ENCODE peak calls at places on chromosomes 5 and 9, in four cellular contexts. One of them, this sample, is unnamed.
A peak's percentile ranks its signal among the peaks of the same experiment; 100 is the strongest.

GRCh38 chr9:80492221-80492620 is 920.5 kb downstream of the TLE4 start:
- DNase-seq in fibroblast of pulmonary artery: peak; percentile 9
- DNase-seq in PC-3: peak; percentile 16
- DNase-seq in GM12878: no peak
- DNase-seq in this sample: no peak

GRCh38 chr5:102139029-102139428 is 157.1 kb downstream of the SLCO4C1 start:
- DNase-seq in fibroblast of pulmonary artery: no peak
- DNase-seq in GM12878: no peak
- DNase-seq in PC-3: peak; percentile 28
- DNase-seq in this sample: no peak

GRCh38 chr5:80976985-80977384 is 16.8 kb downstream of the RASGRF2 start:
- DNase-seq in GM12878: no peak
- DNase-seq in PC-3: peak; percentile 40
- DNase-seq in fibroblast of pulmonary artery: no peak
- DNase-seq in this sample: no peak

GRCh38 chr5:113067635-113068344 is 91.2 kb downstream of the DCP2 start:
- DNase-seq in GM12878: no peak
- DNase-seq in PC-3: no peak
- DNase-seq in fibroblast of pulmonary artery: no peak
- DNase-seq in this sample: no peak

GRCh38 chr5:180790020-180790419 is 12.6 kb downstream of the MGAT1 start:
- DNase-seq in fibroblast of pulmonary artery: no peak
- DNase-seq in GM12878: no peak
- DNase-seq in PC-3: peak; percentile 23
- DNase-seq in this sample: no peak

GRCh38 chr5:148968311-148968710 is 94.6 kb downstream of the SH3TC2 start:
- DNase-seq in GM12878: no peak
- DNase-seq in fibroblast of pulmonary artery: no peak
- DNase-seq in PC-3: peak; percentile 15
- DNase-seq in this sample: no peak

GRCh38 chr5:179295778-179296149 is 49.5 kb downstream of the ADAMTS2 start:
- DNase-seq in PC-3: no peak
- DNase-seq in GM12878: no peak
- DNase-seq in fibroblast of pulmonary artery: no peak
- DNase-seq in this sample: no peak

GRCh38 chr5:58184910-58185309 is 275.0 kb downstream of the PLK2 start:
- DNase-seq in PC-3: peak; percentile 82
- DNase-seq in GM12878: no peak
- DNase-seq in fibroblast of pulmonary artery: no peak
- DNase-seq in this sample: no peak

GRCh38 chr5:122263352-122264030 is 48.5 kb upstream of the SNCAIP start:
- DNase-seq in GM12878: no peak
- DNase-seq in fibroblast of pulmonary artery: peak; percentile 35
- DNase-seq in PC-3: peak; percentile 1
- DNase-seq in this sample: no peak

GRCh38 chr5:65184780-65185179 is 296.9 kb downstream of the ADAMTS6 start:
- DNase-seq in fibroblast of pulmonary artery: no peak
- DNase-seq in GM12878: no peak
- DNase-seq in PC-3: no peak
- DNase-seq in this sample: no peak

GRCh38 chr9:125427556-125427955 is 165.9 kb downstream of the GAPVD1 start:
- DNase-seq in GM12878: no peak
- DNase-seq in fibroblast of pulmonary artery: no peak
- DNase-seq in PC-3: no peak
- DNase-seq in this sample: no peak

GRCh38 chr9:38251036-38251335 is 141.5 kb upstream of the ALDH1B1 start:
- DNase-seq in PC-3: no peak
- DNase-seq in GM12878: no peak
- DNase-seq in fibroblast of pulmonary artery: no peak
- DNase-seq in this sample: no peak

GRCh38 chr9:110744753-110745522 is 76.3 kb downstream of the MUSK start:
- DNase-seq in GM12878: no peak
- DNase-seq in fibroblast of pulmonary artery: peak; percentile 98
- DNase-seq in PC-3: peak; percentile 91
- DNase-seq in this sample: no peak

GRCh38 chr9:133975511-133975910 is 16.6 kb downstream of the VAV2 start:
- DNase-seq in fibroblast of pulmonary artery: no peak
- DNase-seq in GM12878: no peak
- DNase-seq in PC-3: no peak
- DNase-seq in this sample: no peak

GRCh38 chr9:79170643-79171042 is 401.1 kb upstream of the TLE4 start:
- DNase-seq in GM12878: no peak
- DNase-seq in fibroblast of pulmonary artery: no peak
- DNase-seq in PC-3: no peak
- DNase-seq in this sample: no peak

GRCh38 chr9:87714819-87715218 is 11.1 kb upstream of the CTSL start:
- DNase-seq in GM12878: no peak
- DNase-seq in fibroblast of pulmonary artery: peak; percentile 95
- DNase-seq in PC-3: peak; percentile 68
- DNase-seq in this sample: no peak

GRCh38 chr5:16417392-16418074 is 48.1 kb downstream of the ZNF622 start:
- DNase-seq in fibroblast of pulmonary artery: no peak
- DNase-seq in GM12878: no peak
- DNase-seq in PC-3: no peak
- DNase-seq in this sample: no peak

GRCh38 chr5:177301503-177302165 is 1.9 kb downstream of the RAB24 start:
- DNase-seq in fibroblast of pulmonary artery: no peak
- DNase-seq in GM12878: no peak
- DNase-seq in PC-3: peak; percentile 99
- DNase-seq in this sample: no peak

GRCh38 chr9:15423328-15423985 is 781 bp downstream of the SNAPC3 start:
- DNase-seq in fibroblast of pulmonary artery: peak; percentile 49
- DNase-seq in PC-3: peak; percentile 27
- DNase-seq in GM12878: no peak
- DNase-seq in this sample: no peak

GRCh38 chr9:86655147-86655546 is 292.2 kb downstream of the GAS1 start:
- DNase-seq in GM12878: no peak
- DNase-seq in PC-3: no peak
- DNase-seq in fibroblast of pulmonary artery: peak; percentile 31
- DNase-seq in this sample: no peak

GRCh38 chr9:35816708-35817107 is 1.9 kb upstream of the HINT2 start:
- DNase-seq in GM12878: no peak
- DNase-seq in PC-3: peak; percentile 6
- DNase-seq in fibroblast of pulmonary artery: no peak
- DNase-seq in this sample: no peak
- TF ChIP-seq CTCF in GM12878: no peak
- TF ChIP-seq CTCF in PC-3: no peak
- TF ChIP-seq CTCF in fibroblast of pulmonary artery: no peak
- TF ChIP-seq CTCF in this sample: no peak

DNA sequence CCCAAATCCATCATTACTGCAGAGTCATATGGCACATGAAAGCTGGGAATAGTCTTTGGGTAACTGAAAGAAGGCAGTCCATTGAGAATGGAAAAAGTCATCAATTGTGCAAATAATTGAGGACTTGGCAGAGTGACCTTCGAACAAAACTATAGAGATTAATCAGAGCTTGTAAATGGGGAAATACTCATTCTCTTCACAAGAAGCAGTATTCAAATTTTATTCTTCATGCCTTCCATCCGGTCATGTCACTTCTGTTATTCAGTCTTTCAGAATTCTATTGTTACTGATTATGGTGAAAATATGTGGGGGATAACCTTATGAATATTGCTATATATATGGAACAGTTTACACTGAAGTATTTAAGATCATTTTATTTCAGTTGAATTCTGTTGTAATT is 8.1 kb downstream of the RGMB start:
- DNase-seq in PC-3: no peak
- DNase-seq in GM12878: no peak
- DNase-seq in fibroblast of pulmonary artery: no peak
- DNase-seq in this sample: no peak
- H3K4me3 ChIP-seq in PC-3: no peak overlapping the region
- H3K4me3 ChIP-seq in GM12878: no peak overlapping the region
- H3K4me3 ChIP-seq in fibroblast of pulmonary artery: no peak overlapping the region
- H3K4me3 ChIP-seq in this sample: no peak overlapping the region

GRCh38 chr9:89602978-89603628 is 1.7 kb upstream of the GADD45G start:
- DNase-seq in PC-3: peak; percentile 79
- DNase-seq in fibroblast of pulmonary artery: peak; percentile 84
- DNase-seq in GM12878: peak; percentile 32
- DNase-seq in this sample: peak; percentile 75
- TF ChIP-seq CTCF in PC-3: peak; percentile 82
- TF ChIP-seq CTCF in fibroblast of pulmonary artery: peak; percentile 91
- TF ChIP-seq CTCF in GM12878: peak; percentile 95
- TF ChIP-seq CTCF in this sample: peak; percentile 96

GRCh38 chr5:100855940-100856339 is 47.1 kb downstream of the ST8SIA4 start:
- DNase-seq in PC-3: no peak
- DNase-seq in fibroblast of pulmonary artery: no peak
- DNase-seq in GM12878: no peak
- DNase-seq in this sample: no peak
- H3K4me3 ChIP-seq in PC-3: no peak overlapping the region
- H3K4me3 ChIP-seq in fibroblast of pulmonary artery: no peak overlapping the region
- H3K4me3 ChIP-seq in GM12878: peak overlapping the region; percentile 72
- H3K4me3 ChIP-seq in this sample: peak overlapping the region; percentile 48

DNA sequence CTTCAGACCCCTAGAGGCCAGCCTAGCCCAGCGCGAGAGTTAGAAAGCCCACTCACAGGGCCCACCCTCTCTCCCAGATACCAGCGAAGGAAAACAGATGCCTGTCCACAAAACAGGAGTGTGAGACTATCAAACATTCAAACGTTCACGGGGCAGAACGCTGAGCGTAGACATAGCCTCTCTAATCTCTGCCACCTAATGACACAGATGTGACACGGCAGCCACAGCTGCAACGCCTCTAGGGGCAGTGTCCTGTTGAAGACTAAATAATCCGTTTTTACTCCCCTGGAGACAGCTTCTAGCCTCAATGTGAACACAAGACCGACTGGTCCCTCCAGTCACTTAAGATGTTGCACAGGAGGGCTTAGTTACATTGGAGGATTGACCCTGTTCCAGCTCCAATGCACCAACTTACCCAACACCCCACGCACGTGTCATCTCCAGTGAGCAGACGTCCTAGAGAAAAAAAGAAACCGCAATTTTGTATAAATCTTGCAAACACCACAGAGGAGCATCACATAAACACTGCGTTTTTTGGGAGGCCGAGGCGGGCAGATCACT is 14.3 kb downstream of the DIPK1B start:
- DNase-seq in PC-3: peak; percentile 42
- DNase-seq in GM12878: peak; percentile 21
- DNase-seq in fibroblast of pulmonary artery: no peak
- DNase-seq in this sample: no peak
- TF ChIP-seq CTCF in PC-3: peak; percentile 63
- TF ChIP-seq CTCF in GM12878: peak; percentile 67
- TF ChIP-seq CTCF in fibroblast of pulmonary artery: peak; percentile 40
- TF ChIP-seq CTCF in this sample: peak; percentile 77

This sample was measured in GM06990.